ENCODE peak calls at places on chromosomes 16 and 17, in seven cellular contexts. Z is GDM1, R is T-cell, O is heart right ventricle, S is head of caudate nucleus, X is ELF-1, G is B cell. L is an unnamed sample.

GRCh38 chr17:82077617-82078358 is 12.2 kb upstream of the DUS1L start:
- DNase-seq in Z (no peak), R (no peak), O (no peak), S (no peak), X (peak; percentile 29), G (no peak), L (no peak)

GRCh38 chr16:71846443-71846842 is 667 bp downstream of the ATXN1L start:
- DNase-seq in Z (no peak), R (no peak), O (no peak), S (no peak), X (peak; percentile 30), G (peak; percentile 29), L (no peak)

GRCh38 chr16:87698676-87699179 is 67.1 kb downstream of the KLHDC4 start:
- DNase-seq in Z (no peak), R (no peak), O (no peak), S (no peak), X (no peak), G (peak; percentile 48), L (no peak)

GRCh38 chr17:75271233-75271954 is 363 bp upstream of the MIF4GD start:
- DNase-seq in Z (peak; percentile 73), R (peak; percentile 89), O (peak; percentile 83), S (peak; percentile 89), X (peak; percentile 67), G (peak; percentile 96), L (no peak)

GRCh38 chr16:18069683-18070082 is 266.9 kb downstream of the NPIPA8 start:
- DNase-seq in Z (no peak), R (no peak), O (no peak), S (no peak), X (no peak), G (no peak), L (no peak)

GRCh38 chr17:65355246-65355645 is 206.2 kb downstream of the AXIN2 start:
- DNase-seq in Z (no peak), R (no peak), O (no peak), S (no peak), X (no peak), G (no peak), L (no peak)

GRCh38 chr17:43818966-43819365 is 14.0 kb downstream of the MPP3 start:
- DNase-seq in Z (no peak), R (no peak), O (no peak), S (no peak), X (no peak), G (no peak), L (no peak)

GRCh38 chr17:38583833-38584349 is 21.9 kb downstream of the SRCIN1 start:
- DNase-seq in Z (no peak), R (no peak), O (no peak), S (no peak), X (no peak), G (no peak), L (no peak)

GRCh38 chr17:78394209-78394608 is 15.8 kb downstream of the PGS1 start:
- DNase-seq in Z (no peak), R (no peak), O (no peak), S (no peak), X (no peak), G (no peak), L (no peak)

GRCh38 chr16:30784215-30784614 is 2.8 kb downstream of the ZNF629 start:
- DNase-seq in Z (no peak), R (no peak), O (no peak), S (no peak), X (no peak), G (no peak), L (no peak)

GRCh38 chr17:62913971-62914370 is 52.1 kb upstream of the TANC2 start:
- DNase-seq in Z (no peak), R (no peak), O (no peak), S (no peak), X (no peak), G (no peak), L (no peak)

GRCh38 chr17:13333661-13334060 is 268.1 kb downstream of the HS3ST3A1 start:
- DNase-seq in Z (no peak), R (no peak), O (no peak), S (no peak), X (no peak), G (no peak), L (no peak)

GRCh38 chr17:14156689-14157088 is 80.0 kb downstream of the CDRT15 start:
- DNase-seq in Z (no peak), R (no peak), O (no peak), S (no peak), X (no peak), G (no peak), L (no peak)

GRCh38 chr16:16120382-16121184 is 102.7 kb downstream of the ABCC6 start:
- DNase-seq in Z (peak; percentile 78), R (no peak), O (peak; percentile 58), S (peak; percentile 64), X (no peak), G (no peak), L (no peak)

GRCh38 chr17:73300392-73300791 is 11.4 kb downstream of the CDC42EP4 start:
- DNase-seq in Z (no peak), R (no peak), O (no peak), S (no peak), X (no peak), G (no peak), L (no peak)

GRCh38 chr17:79849953-79850352 is 10.7 kb upstream of the CBX4 start:
- DNase-seq in Z (no peak), R (no peak), O (no peak), S (no peak), X (peak; percentile 65), G (no peak), L (no peak)

GRCh38 chr16:17832738-17833137 is 362.0 kb upstream of the XYLT1 start:
- DNase-seq in Z (no peak), R (no peak), O (no peak), S (no peak), X (no peak), G (no peak), L (no peak)

GRCh38 chr17:30345527-30346075 is 11.7 kb upstream of the TMIGD1 start:
- DNase-seq in Z (no peak), R (no peak), O (no peak), S (no peak), X (no peak), G (no peak), L (no peak)

GRCh38 chr17:70205386-70205785 is 36.1 kb downstream of the KCNJ2 start:
- DNase-seq in Z (no peak), R (no peak), O (no peak), S (no peak), X (no peak), G (no peak), L (no peak)

GRCh38 chr17:4572131-4572530 is 11.8 kb upstream of the GGT6 start:
- DNase-seq in Z (no peak), R (no peak), O (no peak), S (no peak), X (no peak), G (no peak), L (no peak)

GRCh38 chr16:64390102-64390501 is 731.8 kb downstream of the CDH11 start:
- DNase-seq in Z (no peak), R (no peak), O (no peak), S (no peak), X (no peak), G (no peak), L (no peak)

GRCh38 chr17:3695723-3696411 is at the start of gene P2RX5:
- DNase-seq in Z (no peak), R (peak; percentile 21), O (no peak), S (peak; percentile 46), X (peak; percentile 60), G (peak; percentile 74), L (no peak)

GRCh38 chr17:78391843-78392242 is 13.4 kb downstream of the PGS1 start:
- DNase-seq in Z (no peak), R (no peak), O (no peak), S (no peak), X (no peak), G (no peak), L (no peak)

GRCh38 chr16:85036398-85037049 is 8.9 kb downstream of the KIAA0513 start:
- DNase-seq in Z (no peak), R (no peak), O (no peak), S (no peak), X (no peak), G (no peak), L (no peak)

GRCh38 chr17:76868669-76869208 is 535 bp downstream of the MGAT5B start:
- DNase-seq in Z (no peak), R (no peak), O (no peak), S (no peak), X (peak; percentile 20), G (no peak), L (no peak)

GRCh38 chr16:27326738-27327585 is 13.2 kb downstream of the IL4R start:
- DNase-seq in Z (peak; percentile 22), R (peak; percentile 27), O (peak; percentile 63), S (peak; percentile 44), X (peak; percentile 93), G (no peak), L (peak; percentile 96)

GRCh38 chr16:49588061-49588460 is 214.5 kb downstream of the C16orf78 start:
- DNase-seq in Z (no peak), R (no peak), O (no peak), S (no peak), X (no peak), G (no peak), L (no peak)

GRCh38 chr17:43556292-43556691 is 10.2 kb upstream of the ETV4 start:
- DNase-seq in Z (peak; percentile 50), R (no peak), O (no peak), S (no peak), X (no peak), G (no peak), L (no peak)

L was measured in vagina.